ENCODE peak calls at places on chromosomes 5 and 9, in nine cellular contexts. One of them, this sample, is unnamed.

GRCh38 chr9:33024966-33025571 is at the start of gene DNAJA1:
- DNase-seq in breast epithelium: peak; percentile 92
- DNase-seq in tibial nerve: peak; percentile 87
- DNase-seq in PC-3: peak; percentile 92
- DNase-seq in small intestine: peak; percentile 95
- DNase-seq in body of pancreas: peak; percentile 94
- DNase-seq in fibroblast of lung: peak; percentile 88
- DNase-seq in left ventricle myocardium inferior: peak; percentile 95
- DNase-seq in cardiac muscle cell: peak; percentile 96
- DNase-seq in this sample: peak; percentile 97

GRCh38 chr9:2291980-2292704 is 277.0 kb downstream of the SMARCA2 start:
- DNase-seq in fibroblast of lung: peak; percentile 21
- DNase-seq in PC-3: peak; percentile 55
- DNase-seq in breast epithelium: peak; percentile 62
- DNase-seq in tibial nerve: no peak
- DNase-seq in left ventricle myocardium inferior: no peak
- DNase-seq in cardiac muscle cell: peak; percentile 12
- DNase-seq in small intestine: no peak
- DNase-seq in body of pancreas: peak; percentile 37
- DNase-seq in this sample: no peak

GRCh38 chr5:154309805-154310204 is 119.3 kb downstream of the GALNT10 start:
- DNase-seq in cardiac muscle cell: no peak
- DNase-seq in left ventricle myocardium inferior: no peak
- DNase-seq in small intestine: no peak
- DNase-seq in tibial nerve: no peak
- DNase-seq in body of pancreas: no peak
- DNase-seq in fibroblast of lung: peak; percentile 76
- DNase-seq in breast epithelium: no peak
- DNase-seq in PC-3: no peak
- DNase-seq in this sample: no peak

GRCh38 chr5:136374003-136374402 is 8.7 kb upstream of the TRPC7 start:
- DNase-seq in tibial nerve: no peak
- DNase-seq in breast epithelium: no peak
- DNase-seq in left ventricle myocardium inferior: no peak
- DNase-seq in fibroblast of lung: peak; percentile 21
- DNase-seq in small intestine: peak; percentile 4
- DNase-seq in cardiac muscle cell: peak; percentile 31
- DNase-seq in PC-3: peak; percentile 64
- DNase-seq in body of pancreas: no peak
- DNase-seq in this sample: no peak

GRCh38 chr5:14464101-14464500 is 117.5 kb upstream of the OTULINL start:
- DNase-seq in body of pancreas: no peak
- DNase-seq in small intestine: no peak
- DNase-seq in breast epithelium: no peak
- DNase-seq in fibroblast of lung: no peak
- DNase-seq in tibial nerve: no peak
- DNase-seq in left ventricle myocardium inferior: no peak
- DNase-seq in cardiac muscle cell: no peak
- DNase-seq in PC-3: peak; percentile 50
- DNase-seq in this sample: no peak

GRCh38 chr9:85521331-85522197 is 220.2 kb downstream of the AGTPBP1 start:
- DNase-seq in left ventricle myocardium inferior: peak; percentile 58
- DNase-seq in breast epithelium: no peak
- DNase-seq in body of pancreas: no peak
- DNase-seq in tibial nerve: no peak
- DNase-seq in small intestine: no peak
- DNase-seq in cardiac muscle cell: no peak
- DNase-seq in PC-3: no peak
- DNase-seq in fibroblast of lung: no peak
- DNase-seq in this sample: no peak

GRCh38 chr5:38079625-38080402 is 178.5 kb upstream of the EGFLAM start:
- DNase-seq in breast epithelium: no peak
- DNase-seq in body of pancreas: no peak
- DNase-seq in cardiac muscle cell: no peak
- DNase-seq in PC-3: no peak
- DNase-seq in left ventricle myocardium inferior: no peak
- DNase-seq in fibroblast of lung: no peak
- DNase-seq in small intestine: no peak
- DNase-seq in tibial nerve: no peak
- DNase-seq in this sample: no peak

GRCh38 chr5:37005946-37006540 is 129.5 kb downstream of the NIPBL start:
- DNase-seq in fibroblast of lung: peak; percentile 23
- DNase-seq in cardiac muscle cell: peak; percentile 26
- DNase-seq in left ventricle myocardium inferior: no peak
- DNase-seq in tibial nerve: no peak
- DNase-seq in small intestine: peak; percentile 21
- DNase-seq in body of pancreas: no peak
- DNase-seq in PC-3: peak; percentile 62
- DNase-seq in breast epithelium: no peak
- DNase-seq in this sample: no peak

GRCh38 chr5:149432861-149433462 is 53.9 kb upstream of the IL17B start:
- DNase-seq in fibroblast of lung: no peak
- DNase-seq in breast epithelium: no peak
- DNase-seq in PC-3: no peak
- DNase-seq in tibial nerve: no peak
- DNase-seq in left ventricle myocardium inferior: no peak
- DNase-seq in cardiac muscle cell: no peak
- DNase-seq in body of pancreas: peak; percentile 60
- DNase-seq in small intestine: no peak
- DNase-seq in this sample: no peak

GRCh38 chr9:93390953-93391515 is 60.5 kb upstream of the FAM120A start:
- DNase-seq in cardiac muscle cell: no peak
- DNase-seq in PC-3: peak; percentile 9
- DNase-seq in body of pancreas: no peak
- DNase-seq in breast epithelium: no peak
- DNase-seq in tibial nerve: no peak
- DNase-seq in left ventricle myocardium inferior: no peak
- DNase-seq in small intestine: peak; percentile 20
- DNase-seq in fibroblast of lung: no peak
- DNase-seq in this sample: no peak

GRCh38 chr5:132104561-132104960 is 31.0 kb downstream of the CSF2 start:
- DNase-seq in tibial nerve: no peak
- DNase-seq in body of pancreas: no peak
- DNase-seq in PC-3: peak; percentile 51
- DNase-seq in breast epithelium: no peak
- DNase-seq in fibroblast of lung: peak; percentile 62
- DNase-seq in small intestine: no peak
- DNase-seq in left ventricle myocardium inferior: no peak
- DNase-seq in cardiac muscle cell: no peak
- DNase-seq in this sample: no peak

GRCh38 chr9:98930792-98931191 is 12.9 kb upstream of the COL15A1 start:
- DNase-seq in tibial nerve: no peak
- DNase-seq in PC-3: no peak
- DNase-seq in small intestine: no peak
- DNase-seq in body of pancreas: no peak
- DNase-seq in left ventricle myocardium inferior: no peak
- DNase-seq in breast epithelium: no peak
- DNase-seq in fibroblast of lung: no peak
- DNase-seq in cardiac muscle cell: no peak
- DNase-seq in this sample: no peak

GRCh38 chr5:67774153-67774552 is 441.4 kb upstream of the PIK3R1 start:
- DNase-seq in PC-3: no peak
- DNase-seq in left ventricle myocardium inferior: no peak
- DNase-seq in breast epithelium: no peak
- DNase-seq in cardiac muscle cell: no peak
- DNase-seq in body of pancreas: no peak
- DNase-seq in tibial nerve: no peak
- DNase-seq in fibroblast of lung: peak; percentile 50
- DNase-seq in small intestine: no peak
- DNase-seq in this sample: no peak

GRCh38 chr5:67771221-67771620 is 444.3 kb upstream of the PIK3R1 start:
- DNase-seq in breast epithelium: no peak
- DNase-seq in body of pancreas: no peak
- DNase-seq in cardiac muscle cell: no peak
- DNase-seq in small intestine: no peak
- DNase-seq in tibial nerve: no peak
- DNase-seq in left ventricle myocardium inferior: no peak
- DNase-seq in PC-3: no peak
- DNase-seq in fibroblast of lung: peak; percentile 53
- DNase-seq in this sample: no peak

GRCh38 chr5:67771791-67772190 is 443.8 kb upstream of the PIK3R1 start:
- DNase-seq in body of pancreas: no peak
- DNase-seq in fibroblast of lung: no peak
- DNase-seq in tibial nerve: no peak
- DNase-seq in small intestine: no peak
- DNase-seq in left ventricle myocardium inferior: no peak
- DNase-seq in breast epithelium: no peak
- DNase-seq in PC-3: no peak
- DNase-seq in cardiac muscle cell: no peak
- DNase-seq in this sample: no peak

GRCh38 chr5:67774796-67775195 is 440.8 kb upstream of the PIK3R1 start:
- DNase-seq in fibroblast of lung: no peak
- DNase-seq in tibial nerve: no peak
- DNase-seq in breast epithelium: no peak
- DNase-seq in PC-3: no peak
- DNase-seq in cardiac muscle cell: no peak
- DNase-seq in body of pancreas: no peak
- DNase-seq in small intestine: no peak
- DNase-seq in left ventricle myocardium inferior: no peak
- DNase-seq in this sample: no peak

DNA sequence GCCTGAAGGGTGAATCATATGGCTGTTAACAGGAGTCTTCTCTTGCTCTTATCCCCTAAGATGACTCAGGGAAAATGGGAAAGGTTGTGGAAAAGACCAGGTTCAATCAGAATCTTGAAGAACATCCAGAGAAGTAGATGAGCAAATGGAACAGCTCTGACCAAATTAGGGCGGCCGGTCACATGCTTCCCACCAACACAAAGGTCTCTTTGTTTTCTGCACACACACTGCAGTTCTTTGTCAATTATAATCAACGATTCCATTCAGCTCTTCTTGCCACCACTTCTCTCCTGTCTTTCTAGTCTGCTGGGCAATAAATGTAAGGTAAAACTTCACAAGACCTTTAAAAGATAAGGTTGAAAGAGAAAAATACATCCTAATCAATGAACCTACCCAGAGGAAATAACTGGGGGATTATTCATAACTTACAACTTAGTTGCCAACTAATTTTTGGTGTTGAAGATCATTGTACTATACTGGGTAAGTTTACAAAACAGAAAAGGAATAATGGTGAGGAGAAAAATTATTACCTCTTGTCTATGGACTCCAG is 442.0 kb upstream of the PIK3R1 start:
- DNase-seq in small intestine: peak; percentile 57
- DNase-seq in fibroblast of lung: peak; percentile 96
- DNase-seq in left ventricle myocardium inferior: peak; percentile 26
- DNase-seq in body of pancreas: peak; percentile 39
- DNase-seq in PC-3: no peak
- DNase-seq in cardiac muscle cell: no peak
- DNase-seq in tibial nerve: no peak
- DNase-seq in breast epithelium: peak; percentile 72
- DNase-seq in this sample: no peak
- H3K27ac ChIP-seq in small intestine: peak overlapping the region; percentile 72
- H3K27ac ChIP-seq in fibroblast of lung: no peak overlapping the region
- H3K27ac ChIP-seq in left ventricle myocardium inferior: peak overlapping the region; percentile 68
- H3K27ac ChIP-seq in body of pancreas: peak overlapping the region; percentile 65
- H3K27ac ChIP-seq in PC-3: no peak overlapping the region
- H3K27ac ChIP-seq in cardiac muscle cell: no peak overlapping the region
- H3K27ac ChIP-seq in tibial nerve: peak overlapping the region; percentile 70
- H3K27ac ChIP-seq in breast epithelium: peak overlapping the region; percentile 80
- H3K27ac ChIP-seq in this sample: no peak overlapping the region

DNA sequence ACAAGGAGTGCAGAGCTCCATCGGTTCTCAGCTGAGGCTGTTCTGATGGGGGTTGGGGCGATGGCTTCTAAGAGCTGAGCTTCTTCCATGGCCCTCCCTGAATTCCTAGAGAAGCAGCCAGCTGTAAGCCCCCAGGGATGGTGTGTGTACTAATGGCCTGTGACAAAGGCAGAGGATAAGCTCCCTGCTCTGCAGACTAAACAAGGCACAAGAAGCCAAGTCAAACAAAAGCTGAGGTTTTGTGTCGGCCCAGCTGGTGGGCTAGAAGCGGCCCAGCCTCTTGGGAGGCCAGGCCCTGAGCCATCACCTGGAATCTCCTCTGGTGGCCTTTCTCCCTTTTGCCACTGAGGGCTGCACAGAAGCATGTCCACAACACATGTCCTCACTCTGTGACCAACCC is 75.0 kb upstream of the XPA start:
- DNase-seq in cardiac muscle cell: no peak
- DNase-seq in body of pancreas: no peak
- DNase-seq in fibroblast of lung: peak; percentile 3
- DNase-seq in small intestine: no peak
- DNase-seq in left ventricle myocardium inferior: no peak
- DNase-seq in breast epithelium: no peak
- DNase-seq in PC-3: no peak
- DNase-seq in tibial nerve: no peak
- DNase-seq in this sample: no peak
- H3K9me3 ChIP-seq in cardiac muscle cell: no peaks in the 10 kb centered on the region
- H3K9me3 ChIP-seq in body of pancreas: no peaks in the 10 kb centered on the region
- H3K9me3 ChIP-seq in fibroblast of lung: no peaks in the 10 kb centered on the region
- H3K9me3 ChIP-seq in small intestine: no peaks in the 10 kb centered on the region
- H3K9me3 ChIP-seq in left ventricle myocardium inferior: no peaks in the 10 kb centered on the region
- H3K9me3 ChIP-seq in breast epithelium: no peaks in the 10 kb centered on the region
- H3K9me3 ChIP-seq in PC-3: no peaks in the 10 kb centered on the region
- H3K9me3 ChIP-seq in tibial nerve: no peaks in the 10 kb centered on the region
- H3K9me3 ChIP-seq in this sample: no peaks in the 10 kb centered on the region

GRCh38 chr5:142307491-142307890 is 17.3 kb downstream of the SPRY4 start:
- DNase-seq in tibial nerve: no peak
- DNase-seq in breast epithelium: no peak
- DNase-seq in PC-3: no peak
- DNase-seq in left ventricle myocardium inferior: no peak
- DNase-seq in small intestine: no peak
- DNase-seq in fibroblast of lung: no peak
- DNase-seq in cardiac muscle cell: no peak
- DNase-seq in body of pancreas: no peak
- DNase-seq in this sample: no peak
- H3K4me1 ChIP-seq in tibial nerve: no peaks in the 10 kb centered on the region
- H3K4me1 ChIP-seq in breast epithelium: no peaks in the 10 kb centered on the region
- H3K4me1 ChIP-seq in PC-3: no peaks in the 10 kb centered on the region
- H3K4me1 ChIP-seq in left ventricle myocardium inferior: peaks cover 44% of the 10 kb centered on the region
- H3K4me1 ChIP-seq in small intestine: peaks cover 7% of the 10 kb centered on the region
- H3K4me1 ChIP-seq in fibroblast of lung: peaks cover 20% of the 10 kb centered on the region
- H3K4me1 ChIP-seq in cardiac muscle cell: peaks cover 20% of the 10 kb centered on the region
- H3K4me1 ChIP-seq in body of pancreas: no peaks in the 10 kb centered on the region
- H3K4me1 ChIP-seq in this sample: no peaks in the 10 kb centered on the region

GRCh38 chr5:172558076-172558990 is 82.7 kb upstream of the NEURL1B start:
- DNase-seq in cardiac muscle cell: no peak
- DNase-seq in tibial nerve: no peak
- DNase-seq in small intestine: no peak
- DNase-seq in left ventricle myocardium inferior: peak; percentile 18
- DNase-seq in fibroblast of lung: no peak
- DNase-seq in PC-3: no peak
- DNase-seq in body of pancreas: no peak
- DNase-seq in breast epithelium: no peak
- DNase-seq in this sample: no peak

GRCh38 chr5:172561151-172561550 is 79.9 kb upstream of the NEURL1B start:
- DNase-seq in cardiac muscle cell: no peak
- DNase-seq in small intestine: no peak
- DNase-seq in PC-3: peak; percentile 16
- DNase-seq in breast epithelium: no peak
- DNase-seq in left ventricle myocardium inferior: no peak
- DNase-seq in fibroblast of lung: peak; percentile 23
- DNase-seq in tibial nerve: no peak
- DNase-seq in body of pancreas: no peak
- DNase-seq in this sample: no peak

GRCh38 chr5:172556971-172557461 is 84.0 kb upstream of the NEURL1B start:
- DNase-seq in left ventricle myocardium inferior: peak; percentile 59
- DNase-seq in breast epithelium: no peak
- DNase-seq in cardiac muscle cell: peak; percentile 72
- DNase-seq in PC-3: no peak
- DNase-seq in tibial nerve: no peak
- DNase-seq in small intestine: no peak
- DNase-seq in body of pancreas: peak; percentile 24
- DNase-seq in fibroblast of lung: peak; percentile 26
- DNase-seq in this sample: no peak

GRCh38 chr5:172556262-172556661 is 84.8 kb upstream of the NEURL1B start:
- DNase-seq in body of pancreas: no peak
- DNase-seq in PC-3: no peak
- DNase-seq in left ventricle myocardium inferior: peak; percentile 13
- DNase-seq in cardiac muscle cell: no peak
- DNase-seq in tibial nerve: no peak
- DNase-seq in fibroblast of lung: peak; percentile 57
- DNase-seq in small intestine: no peak
- DNase-seq in breast epithelium: no peak
- DNase-seq in this sample: no peak

GRCh38 chr5:172559004-172559932 is 81.8 kb upstream of the NEURL1B start:
- DNase-seq in fibroblast of lung: peak; percentile 95
- DNase-seq in small intestine: no peak
- DNase-seq in left ventricle myocardium inferior: peak; percentile 71
- DNase-seq in cardiac muscle cell: no peak
- DNase-seq in PC-3: peak; percentile 80
- DNase-seq in tibial nerve: peak; percentile 47
- DNase-seq in body of pancreas: peak; percentile 21
- DNase-seq in breast epithelium: peak; percentile 26
- DNase-seq in this sample: no peak
- H3K27ac ChIP-seq in fibroblast of lung: no peak overlapping the region
- H3K27ac ChIP-seq in small intestine: peak overlapping the region; percentile 61
- H3K27ac ChIP-seq in left ventricle myocardium inferior: peak overlapping the region; percentile 87
- H3K27ac ChIP-seq in cardiac muscle cell: peak overlapping the region; percentile 98
- H3K27ac ChIP-seq in PC-3: no peak overlapping the region
- H3K27ac ChIP-seq in tibial nerve: peak overlapping the region; percentile 34
- H3K27ac ChIP-seq in body of pancreas: no peak overlapping the region
- H3K27ac ChIP-seq in breast epithelium: peak overlapping the region; percentile 55
- H3K27ac ChIP-seq in this sample: no peak overlapping the region

This sample was measured in CD4-positive, alpha-beta memory T cell.